ENCODE peak calls at places on chromosomes 7 and 10, in ten cellular contexts. G is prostate gland, Z is IMR-90, T is ovary, Q is H1, J is stomach, I is transverse colon, X is sigmoid colon, C is heart left ventricle, A is right lobe of liver. D is an unnamed sample.

GRCh38 chr7:50507898-50508470 is 57.2 kb downstream of the DDC start:
- DNase-seq in J (no peak), Q (no peak), Z (no peak), X (no peak), G (no peak), A (no peak), T (no peak), C (no peak), I (no peak), D (peak; percentile 80)

GRCh38 chr7:47580175-47580701 is 1.7 kb downstream of the TNS3 start:
- DNase-seq in Q (no peak), I (peak; percentile 68), G (no peak), A (peak; percentile 82), C (no peak), T (peak; percentile 47), X (no peak), J (peak; percentile 74), Z (peak; percentile 60), D (no peak)

GRCh38 chr10:70907619-70908425 is 19.5 kb upstream of the PCBD1 start:
- DNase-seq in J (no peak), T (no peak), Q (no peak), I (peak; percentile 3), X (peak; percentile 49), G (no peak), Z (no peak), A (no peak), C (no peak), D (no peak)

GRCh38 chr10:24762966-24763623 is 39.4 kb upstream of the ARHGAP21 start:
- DNase-seq in X (no peak), J (no peak), G (no peak), Z (peak; percentile 28), I (no peak), T (no peak), Q (peak; percentile 1), A (no peak), C (no peak), D (no peak)

GRCh38 chr10:71712170-71712569 is 7.4 kb downstream of the C10orf105 start:
- DNase-seq in A (no peak), T (no peak), I (no peak), Q (no peak), Z (no peak), C (no peak), X (no peak), G (no peak), J (no peak), D (no peak)

GRCh38 chr10:67277402-67277801 is 351.6 kb downstream of the LRRTM3 start:
- DNase-seq in C (no peak), T (no peak), Q (no peak), I (no peak), G (no peak), X (no peak), A (no peak), Z (no peak), J (no peak), D (no peak)

GRCh38 chr10:32477499-32477898 is 31.6 kb downstream of the CCDC7 start:
- DNase-seq in A (no peak), Z (no peak), T (no peak), G (no peak), C (no peak), I (no peak), Q (no peak), X (no peak), J (no peak), D (no peak)

GRCh38 chr7:120502132-120502531 is 229.2 kb downstream of the KCND2 start:
- DNase-seq in Q (no peak), G (no peak), A (no peak), X (no peak), Z (no peak), I (no peak), C (no peak), J (no peak), T (no peak), D (no peak)

GRCh38 chr7:25970381-25970780 is 181.6 kb upstream of the NFE2L3 start:
- DNase-seq in Z (no peak), C (no peak), J (no peak), X (no peak), I (no peak), A (no peak), Q (no peak), T (no peak), G (no peak), D (no peak)

GRCh38 chr7:25967278-25968204 is 184.5 kb upstream of the NFE2L3 start:
- DNase-seq in Q (no peak), Z (no peak), G (no peak), C (no peak), X (no peak), I (no peak), A (no peak), J (no peak), T (no peak), D (no peak)

GRCh38 chr7:25966469-25966868 is 185.5 kb upstream of the NFE2L3 start:
- DNase-seq in Z (no peak), J (no peak), G (no peak), Q (no peak), X (no peak), I (no peak), C (no peak), A (no peak), T (no peak), D (no peak)

GRCh38 chr7:25965405-25966123 is 186.4 kb upstream of the NFE2L3 start:
- DNase-seq in Q (no peak), G (peak; percentile 24), C (no peak), T (no peak), X (no peak), A (no peak), I (no peak), Z (no peak), J (no peak), D (no peak)

GRCh38 chr7:25968205-25968993 is 183.6 kb upstream of the NFE2L3 start:
- DNase-seq in J (peak; percentile 37), A (no peak), G (no peak), X (no peak), Q (no peak), I (peak; percentile 70), Z (no peak), T (no peak), C (no peak), D (no peak)
- TF ChIP-seq CTCF in J (no peak), A (no peak), G (no peak), X (no peak), Q (no peak), I (no peak), Z (no peak), T (no peak), C (no peak), D (no peak)

DNA sequence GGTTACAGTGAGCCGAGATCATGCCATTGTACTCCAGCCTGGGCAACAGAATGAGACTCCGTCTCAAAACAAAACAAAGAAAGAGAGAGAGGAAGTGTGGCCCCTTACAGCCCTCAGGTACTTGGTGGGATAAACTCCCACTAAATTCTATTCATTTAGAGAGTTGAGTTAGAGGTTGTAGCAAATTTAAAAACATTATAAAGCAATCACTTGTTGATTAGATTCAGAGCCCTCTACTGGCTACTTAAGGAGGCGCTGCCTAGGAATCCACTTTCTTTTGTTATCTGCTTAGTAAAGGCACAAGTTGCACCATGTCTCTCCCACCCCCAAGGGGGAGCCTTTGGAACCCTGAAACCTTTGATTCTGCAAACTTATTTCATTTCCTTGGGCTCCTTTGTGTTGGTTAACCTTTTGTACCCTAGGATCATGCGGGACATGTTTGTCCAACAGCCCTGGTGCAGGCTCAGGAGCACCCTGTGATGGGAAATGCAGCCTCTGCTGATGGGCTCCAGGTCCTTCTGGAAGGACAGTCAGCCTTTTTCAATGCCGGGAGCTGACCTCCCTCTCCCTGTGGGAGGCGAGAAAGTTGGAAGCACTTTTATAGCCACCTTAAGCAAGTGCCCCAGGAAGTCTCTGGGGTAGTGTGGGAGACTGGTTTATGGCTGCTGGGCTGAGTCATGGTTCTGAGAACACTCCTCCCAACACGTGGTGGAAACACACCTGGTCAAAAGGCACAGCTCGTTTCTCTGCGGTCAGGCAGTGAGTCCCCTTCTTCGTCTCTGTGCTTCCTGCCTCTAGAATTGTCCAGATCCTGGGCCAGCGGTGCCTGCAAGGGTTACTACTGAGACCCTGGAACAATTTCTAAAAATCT is 2.3 kb downstream of the HKDC1 start:
- DNase-seq in Q (peak; percentile 25), T (no peak), I (peak; percentile 92), A (no peak), J (peak; percentile 71), C (no peak), Z (peak; percentile 67), X (no peak), G (peak; percentile 62), D (no peak)
- TF ChIP-seq POLR2A in Q (no peak), T (no peak), I (peak; percentile 82), A (peak; percentile 31), J (no peak), C (no peak), Z (no peak), X (no peak), G (peak; percentile 42), D (no peak)

DNA sequence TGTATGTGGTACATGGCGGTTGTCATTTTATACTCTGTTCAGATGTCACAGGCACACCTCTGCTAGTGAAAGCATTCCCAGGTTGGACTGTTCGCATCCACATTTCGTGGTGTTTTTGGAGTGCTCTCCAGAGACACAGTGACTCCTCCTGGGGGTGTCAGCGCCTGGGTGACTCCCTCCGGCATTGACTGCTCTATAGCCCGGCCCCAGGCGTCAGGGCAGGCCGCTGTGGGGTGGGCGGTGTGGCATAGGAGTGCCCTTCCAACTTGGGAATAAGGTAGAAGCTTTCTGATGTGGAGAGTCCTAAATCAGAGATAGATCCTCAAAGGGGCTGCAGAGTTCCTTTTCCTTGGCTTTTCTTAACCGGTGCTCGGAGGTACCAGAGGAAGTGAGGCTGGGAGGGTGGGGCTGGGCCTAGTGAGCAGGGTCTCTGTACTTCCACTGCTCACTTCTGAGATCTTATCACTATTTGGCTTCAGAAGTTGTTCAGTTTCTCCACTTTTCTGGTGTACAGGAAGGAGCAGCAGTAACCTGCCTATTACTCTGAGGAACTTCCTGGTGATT is 32.3 kb downstream of the CCNY start:
- DNase-seq in J (no peak), T (no peak), X (no peak), I (no peak), C (no peak), G (no peak), A (no peak), Q (no peak), Z (no peak), D (no peak)
- H3K4me1 ChIP-seq in J (peaks cover 98% of the 10 kb centered on the region), T (peaks cover 21% of the 10 kb centered on the region), X (peaks cover 87% of the 10 kb centered on the region), I (peaks cover 85% of the 10 kb centered on the region), C (peaks cover 72% of the 10 kb centered on the region), G (peaks cover 3% of the 10 kb centered on the region), A (peaks cover 10% of the 10 kb centered on the region), Q (no peaks in the 10 kb centered on the region), Z (peaks cover 10% of the 10 kb centered on the region), D (peaks cover 84% of the 10 kb centered on the region)

GRCh38 chr10:79267449-79267848 is 79.8 kb upstream of the PPIF start:
- DNase-seq in C (no peak), X (no peak), G (no peak), I (no peak), Z (no peak), J (no peak), Q (no peak), A (no peak), T (no peak), D (no peak)
- TF ChIP-seq CTCF in C (no peak), X (no peak), G (no peak), I (no peak), Z (no peak), J (no peak), Q (peak; percentile 47), A (no peak), T (no peak), D (no peak)

D was measured in gastrocnemius medialis.